ENCODE peak calls at places on chromosomes 16 and 17, in eight cellular contexts. R, S, F, V, D, I, J and K are unnamed samples.

GRCh38 chr16:56460101-56460500 is 8.7 kb downstream of the OGFOD1 start:
- DNase-seq in F (no peak), I (no peak), S (no peak), J (no peak), V (no peak), R (no peak), D (no peak), K (no peak)

GRCh38 chr17:74702132-74702876 is 10.4 kb downstream of the CD300LF start:
- DNase-seq in F (no peak), S (no peak), R (no peak), D (no peak), J (no peak), I (no peak), V (no peak), K (no peak)

GRCh38 chr17:77160032-77160876 is 19.5 kb downstream of the SEC14L1 start:
- DNase-seq in D (no peak), F (peak), J (no peak), I (no peak), S (no peak), R (no peak), V (no peak), K (no peak)

GRCh38 chr16:54538241-54538640 is 251.7 kb upstream of the IRX3 start:
- DNase-seq in S (no peak), J (no peak), F (peak), R (no peak), D (no peak), I (no peak), V (no peak), K (no peak)

GRCh38 chr16:67114793-67115192 is 5.1 kb downstream of the PHAF1 start:
- DNase-seq in F (no peak), I (no peak), V (no peak), R (no peak), D (no peak), J (no peak), S (no peak), K (no peak)

GRCh38 chr16:79897444-79898146 is 297.1 kb upstream of the MAF start:
- DNase-seq in F (no peak), D (no peak), V (no peak), R (no peak), J (no peak), S (no peak), I (no peak), K (peak)

GRCh38 chr16:68247400-68247799 is 2.2 kb downstream of the PLA2G15 start:
- DNase-seq in S (no peak), F (no peak), J (no peak), I (no peak), V (no peak), R (no peak), D (no peak), K (no peak)

GRCh38 chr16:526181-527014 is 1.1 kb upstream of the CAPN15 start:
- DNase-seq in I (no peak), S (no peak), F (peak), V (peak), J (no peak), R (no peak), D (peak), K (peak)